ENCODE peak calls at places on chromosomes 13 and 19, in eight cellular contexts. Q is dorsolateral prefrontal cortex, Z is BJ, R is AG04450, M is breast epithelium, H is foreskin fibroblast, G is mucosa of descending colon, A is endothelial cell. B is an unnamed sample.

GRCh38 chr13:110546933-110547332 is 14.6 kb downstream of the RAB20 start:
- DNase-seq in Q (no peak), Z (peak; percentile 19), R (peak; percentile 57), M (peak; percentile 90), H (peak; percentile 49), G (peak; percentile 86), A (no peak), B (no peak)

GRCh38 chr13:73464758-73465628 is 406.2 kb downstream of the KLF5 start:
- DNase-seq in Q (no peak), Z (no peak), R (no peak), M (no peak), H (no peak), G (no peak), A (no peak), B (no peak)

GRCh38 chr19:29266001-29266400 is 53.0 kb upstream of the UQCRFS1 start:
- DNase-seq in Q (no peak), Z (no peak), R (no peak), M (no peak), H (no peak), G (no peak), A (no peak), B (no peak)

GRCh38 chr13:42924290-42924803 is 67.7 kb downstream of the EPSTI1 start:
- DNase-seq in Q (no peak), Z (no peak), R (no peak), M (no peak), H (no peak), G (no peak), A (no peak), B (no peak)

GRCh38 chr13:103029798-103030197 is 36.4 kb downstream of the SLC10A2 start:
- DNase-seq in Q (no peak), Z (no peak), R (no peak), M (no peak), H (no peak), G (no peak), A (no peak), B (no peak)

GRCh38 chr19:51799311-51799997 is 4.5 kb downstream of the FPR3 start:
- DNase-seq in Q (peak; percentile 83), Z (peak; percentile 66), R (peak; percentile 76), M (peak; percentile 75), H (peak; percentile 95), G (peak; percentile 41), A (no peak), B (peak; percentile 79)

GRCh38 chr13:75010941-75011340 is 471.0 kb downstream of the TBC1D4 start:
- DNase-seq in Q (peak; percentile 43), Z (no peak), R (no peak), M (no peak), H (no peak), G (no peak), A (no peak), B (no peak)

GRCh38 chr19:16374436-16374835 is 49.8 kb downstream of the KLF2 start:
- DNase-seq in Q (no peak), Z (no peak), R (no peak), M (no peak), H (no peak), G (peak; percentile 4), A (no peak), B (no peak)

GRCh38 chr19:48249502-48250014 is 6.2 kb downstream of the CARD8 start:
- DNase-seq in Q (no peak), Z (no peak), R (no peak), M (no peak), H (no peak), G (peak; percentile 47), A (peak; percentile 51), B (peak; percentile 100)

GRCh38 chr13:81133066-81133465 is 792.1 kb upstream of the SPRY2 start:
- DNase-seq in Q (no peak), Z (no peak), R (no peak), M (no peak), H (no peak), G (no peak), A (no peak), B (no peak)

GRCh38 chr19:2446390-2446789 is 10.4 kb downstream of the LMNB2 start:
- DNase-seq in Q (no peak), Z (no peak), R (no peak), M (no peak), H (no peak), G (no peak), A (no peak), B (no peak)

GRCh38 chr13:46905249-46905648 is 8.4 kb upstream of the HTR2A start:
- DNase-seq in Q (no peak), Z (no peak), R (no peak), M (no peak), H (peak; percentile 30), G (no peak), A (no peak), B (peak; percentile 22)

GRCh38 chr19:4694211-4694987 is 24.3 kb upstream of the MYDGF start:
- DNase-seq in Q (peak; percentile 80), Z (peak; percentile 75), R (peak; percentile 85), M (peak; percentile 93), H (peak; percentile 60), G (no peak), A (no peak), B (peak; percentile 14)

GRCh38 chr13:32587014-32587773 is 942 bp downstream of the PDS5B start:
- DNase-seq in Q (peak; percentile 56), Z (no peak), R (no peak), M (peak; percentile 59), H (peak; percentile 52), G (peak; percentile 79), A (peak; percentile 63), B (peak; percentile 79)

GRCh38 chr13:36915106-36915505 is 4.9 kb downstream of the SMAD9 start:
- DNase-seq in Q (no peak), Z (no peak), R (no peak), M (no peak), H (no peak), G (no peak), A (no peak), B (no peak)

GRCh38 chr19:17933414-17934129 is 757 bp downstream of the CCDC124 start:
- DNase-seq in Q (no peak), Z (no peak), R (no peak), M (no peak), H (peak; percentile 32), G (no peak), A (no peak), B (no peak)

GRCh38 chr13:66180806-66181205 is 1049.3 kb downstream of the PCDH9 start:
- DNase-seq in Q (no peak), Z (no peak), R (no peak), M (no peak), H (peak; percentile 3), G (no peak), A (no peak), B (no peak)

GRCh38 chr13:54989418-54989817 is 1960.8 kb downstream of the OLFM4 start:
- DNase-seq in Q (no peak), Z (no peak), R (no peak), M (no peak), H (no peak), G (no peak), A (no peak), B (peak; percentile 16)

GRCh38 chr19:35266904-35267817 is 1.6 kb upstream of the USF2 start:
- DNase-seq in Q (peak; percentile 42), Z (no peak), R (no peak), M (no peak), H (peak; percentile 24), G (peak; percentile 72), A (peak; percentile 24), B (peak; percentile 47)

GRCh38 chr13:86368924-86369323 is 569.7 kb upstream of the SLITRK6 start:
- DNase-seq in Q (no peak), Z (no peak), R (no peak), M (no peak), H (no peak), G (no peak), A (no peak), B (no peak)

GRCh38 chr13:26133286-26133685 is 81.5 kb upstream of the SHISA2 start:
- DNase-seq in Q (no peak), Z (no peak), R (no peak), M (no peak), H (no peak), G (no peak), A (no peak), B (no peak)

GRCh38 chr13:84605927-84606326 is 723.7 kb upstream of the SLITRK1 start:
- DNase-seq in Q (no peak), Z (no peak), R (no peak), M (no peak), H (no peak), G (no peak), A (no peak), B (no peak)
- TF ChIP-seq CTCF in Q (no peak), Z (no peak), R (no peak), M (no peak), H (no peak), G (no peak), A (peak; percentile 23), B (no peak)

DNA sequence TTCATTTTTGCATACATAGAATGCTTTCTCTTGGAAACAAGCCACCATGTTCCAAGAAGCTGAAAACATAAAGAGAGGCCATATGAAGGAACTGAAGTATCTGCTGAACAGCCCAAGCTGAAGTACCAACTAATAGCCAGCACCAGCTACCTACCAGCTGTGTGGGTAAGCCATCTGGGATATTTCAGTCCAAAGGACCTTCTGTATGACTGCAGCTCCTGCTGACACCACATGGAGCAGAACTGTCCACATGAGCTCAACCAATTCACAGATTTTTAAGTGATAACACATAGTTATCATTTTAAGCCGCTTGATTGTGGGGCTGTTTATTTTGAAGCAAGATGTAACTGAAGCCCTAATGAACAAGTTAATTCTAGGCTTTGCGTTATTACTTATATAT is 621.1 kb upstream of the KLHL1 start:
- DNase-seq in Q (no peak), Z (no peak), R (no peak), M (no peak), H (no peak), G (no peak), A (no peak), B (no peak)
- TF ChIP-seq CTCF in Q (no peak), Z (no peak), R (no peak), M (no peak), H (no peak), G (no peak), A (no peak), B (no peak)

GRCh38 chr19:1384085-1384462 is 367 bp downstream of the NDUFS7 start:
- DNase-seq in Q (no peak), Z (no peak), R (no peak), M (no peak), H (no peak), G (no peak), A (no peak), B (no peak)

GRCh38 chr19:1382250-1382649 is 1.5 kb upstream of the NDUFS7 start:
- DNase-seq in Q (no peak), Z (no peak), R (no peak), M (no peak), H (no peak), G (no peak), A (no peak), B (no peak)

GRCh38 chr19:1384478-1385110 is 887 bp downstream of the NDUFS7 start:
- DNase-seq in Q (no peak), Z (no peak), R (no peak), M (no peak), H (no peak), G (no peak), A (no peak), B (no peak)

GRCh38 chr19:1383014-1383310 is 745 bp upstream of the NDUFS7 start:
- DNase-seq in Q (no peak), Z (no peak), R (no peak), M (no peak), H (peak; percentile 81), G (no peak), A (no peak), B (peak; percentile 84)

GRCh38 chr19:1383311-1384084 is at the start of gene NDUFS7:
- DNase-seq in Q (peak; percentile 93), Z (no peak), R (peak; percentile 85), M (peak; percentile 91), H (peak; percentile 91), G (peak; percentile 96), A (peak; percentile 92), B (peak; percentile 87)
- TF ChIP-seq CTCF in Q (peak; percentile 39), Z (peak; percentile 29), R (peak; percentile 27), M (peak; percentile 73), H (no peak), G (no peak), A (no peak), B (no peak)

GRCh38 chr13:101474419-101474957 is 22.0 kb downstream of the ITGBL1 start:
- DNase-seq in Q (peak; percentile 41), Z (peak; percentile 43), R (peak; percentile 90), M (no peak), H (no peak), G (no peak), A (peak; percentile 44), B (peak; percentile 4)
- TF ChIP-seq CTCF in Q (peak; percentile 43), Z (peak; percentile 66), R (peak; percentile 78), M (no peak), H (peak; percentile 42), G (no peak), A (no peak), B (no peak)

B was measured in NB4.